ENCODE peak calls at places on chromosomes 12 and 14, in nine cellular contexts. L, E, K, N, H, O, S, Q and X are unnamed samples.

GRCh38 chr12:68794653-68795253 is 13.2 kb upstream of the MDM2 start:
- DNase-seq in E (no peak), O (no peak), S (no peak), K (no peak), L (peak), N (no peak), Q (no peak), H (no peak), X (peak)

GRCh38 chr12:130497991-130498390 is 160.3 kb downstream of the PIWIL1 start:
- DNase-seq in K (no peak), L (no peak), S (no peak), H (no peak), N (no peak), E (no peak), Q (no peak), O (no peak), X (no peak)

GRCh38 chr12:77609016-77609415 is 221.7 kb upstream of the NAV3 start:
- DNase-seq in E (no peak), N (no peak), Q (no peak), K (no peak), O (no peak), L (no peak), H (no peak), S (no peak), X (no peak)

GRCh38 chr12:44654641-44655625 is 221.2 kb downstream of the NELL2 start:
- DNase-seq in H (no peak), N (no peak), K (no peak), E (no peak), S (no peak), L (no peak), O (no peak), Q (no peak), X (no peak)

GRCh38 chr14:59044707-59045106 is 143.8 kb upstream of the DAAM1 start:
- DNase-seq in S (no peak), Q (no peak), K (no peak), E (no peak), H (no peak), N (no peak), O (no peak), L (no peak), X (no peak)

GRCh38 chr12:49635656-49636055 is 12.3 kb downstream of the PRPF40B start:
- DNase-seq in H (no peak), O (no peak), K (no peak), Q (no peak), S (no peak), N (no peak), E (no peak), L (no peak), X (no peak)

GRCh38 chr12:118190266-118190665 is 54.3 kb downstream of the PEBP1 start:
- DNase-seq in Q (no peak), S (no peak), H (no peak), K (peak), L (peak), E (no peak), N (no peak), O (no peak), X (peak)

GRCh38 chr14:44712095-44712822 is 205.2 kb upstream of the FSCB start:
- DNase-seq in H (no peak), E (no peak), O (no peak), N (no peak), S (no peak), K (no peak), L (no peak), Q (no peak), X (no peak)